ENCODE peak calls at places on chromosomes 11 and 22, in four cellular contexts. X is H1, V is SK-N-SH, Q is K562. I is an unnamed sample.

GRCh38 chr22:31230871-31231621 is 18.9 kb downstream of the LIMK2 start:
- DNase-seq in X (no peak), V (peak; percentile 37), Q (no peak), I (no peak)

GRCh38 chr11:108196901-108197300 is 25.5 kb downstream of the NPAT start:
- DNase-seq in X (no peak), V (no peak), Q (no peak), I (no peak)

GRCh38 chr11:71086687-71087258 is 165.6 kb downstream of the SHANK2 start:
- DNase-seq in X (peak; percentile 31), V (peak; percentile 73), Q (peak; percentile 30), I (peak; percentile 76)

GRCh38 chr11:19013181-19013857 is 47.2 kb downstream of the MRGPRX2 start:
- DNase-seq in X (no peak), V (no peak), Q (no peak), I (peak; percentile 46)

GRCh38 chr11:64752106-64752970 is 7.4 kb downstream of the PYGM start:
- DNase-seq in X (no peak), V (no peak), Q (no peak), I (no peak)

GRCh38 chr11:133230446-133230845 is 301.9 kb downstream of the OPCML start:
- DNase-seq in X (no peak), V (no peak), Q (no peak), I (no peak)

GRCh38 chr11:13149991-13150390 is 127.6 kb upstream of the BMAL1 start:
- DNase-seq in X (no peak), V (no peak), Q (no peak), I (no peak)

GRCh38 chr11:124898711-124899110 is 1.0 kb upstream of the ROBO4 start:
- DNase-seq in X (no peak), V (peak; percentile 20), Q (no peak), I (no peak)

GRCh38 chr11:88051386-88051785 is 123.9 kb downstream of the RAB38 start:
- DNase-seq in X (no peak), V (no peak), Q (no peak), I (no peak)

GRCh38 chr11:11267312-11267711 is 85.7 kb downstream of the CSNK2A3 start:
- DNase-seq in X (no peak), V (no peak), Q (no peak), I (no peak)

GRCh38 chr22:50157976-50158375 is 12.6 kb upstream of the PANX2 start:
- DNase-seq in X (no peak), V (no peak), Q (no peak), I (no peak)

GRCh38 chr22:45597460-45598192 is 74.0 kb upstream of the ATXN10 start:
- DNase-seq in X (no peak), V (peak; percentile 60), Q (no peak), I (no peak)

GRCh38 chr11:96878299-96879051 is 488.7 kb downstream of the JRKL start:
- DNase-seq in X (no peak), V (no peak), Q (no peak), I (no peak)

GRCh38 chr11:132177106-132177505 is 806.7 kb downstream of the NTM start:
- DNase-seq in X (no peak), V (no peak), Q (no peak), I (no peak)

GRCh38 chr11:62497132-62497915 is 49.3 kb downstream of the AHNAK start:
- DNase-seq in X (no peak), V (peak; percentile 66), Q (no peak), I (peak; percentile 43)

GRCh38 chr11:17558025-17558780 is 11.1 kb downstream of the OTOG start:
- DNase-seq in X (no peak), V (no peak), Q (no peak), I (peak; percentile 6)

GRCh38 chr11:119532551-119532950 is 109.6 kb upstream of the THY1 start:
- DNase-seq in X (no peak), V (no peak), Q (no peak), I (no peak)

GRCh38 chr11:8258289-8258688 is 5.4 kb downstream of the LMO1 start:
- DNase-seq in X (no peak), V (no peak), Q (no peak), I (no peak)

GRCh38 chr22:45164217-45165123 is 745 bp downstream of the NUP50 start:
- DNase-seq in X (no peak), V (peak; percentile 79), Q (peak; percentile 63), I (peak; percentile 36)

GRCh38 chr11:8309862-8310261 is 46.2 kb upstream of the LMO1 start:
- DNase-seq in X (no peak), V (peak; percentile 47), Q (no peak), I (no peak)

GRCh38 chr22:41770715-41771452 is 29.6 kb upstream of the CCDC134 start:
- DNase-seq in X (no peak), V (no peak), Q (no peak), I (no peak)

GRCh38 chr22:32775957-32776356 is 25.5 kb upstream of the TIMP3 start:
- DNase-seq in X (no peak), V (peak; percentile 43), Q (no peak), I (no peak)

GRCh38 chr11:97739892-97740782 is 1280.6 kb upstream of the CNTN5 start:
- DNase-seq in X (no peak), V (peak; percentile 32), Q (no peak), I (no peak)

GRCh38 chr22:50612715-50613221 is 12.2 kb downstream of the MAPK8IP2 start:
- DNase-seq in X (no peak), V (peak; percentile 89), Q (peak; percentile 87), I (peak; percentile 51)

GRCh38 chr11:100748153-100748552 is 61.1 kb downstream of the ARHGAP42 start:
- DNase-seq in X (no peak), V (no peak), Q (no peak), I (no peak)
- TF ChIP-seq USF2 in X (no peak), V (no peak), Q (no peak), I (no peak)

GRCh38 chr11:77669848-77670511 is 32.4 kb upstream of the CLNS1A start:
- DNase-seq in X (no peak), V (no peak), Q (no peak), I (no peak)
- TF ChIP-seq TEAD4 in X (no peak), V (no peak), Q (no peak), I (no peak)

GRCh38 chr11:121157756-121158155 is 56.7 kb downstream of the TECTA start:
- DNase-seq in X (no peak), V (no peak), Q (no peak), I (no peak)
- TF ChIP-seq USF2 in X (no peak), V (no peak), Q (no peak), I (no peak)

DNA sequence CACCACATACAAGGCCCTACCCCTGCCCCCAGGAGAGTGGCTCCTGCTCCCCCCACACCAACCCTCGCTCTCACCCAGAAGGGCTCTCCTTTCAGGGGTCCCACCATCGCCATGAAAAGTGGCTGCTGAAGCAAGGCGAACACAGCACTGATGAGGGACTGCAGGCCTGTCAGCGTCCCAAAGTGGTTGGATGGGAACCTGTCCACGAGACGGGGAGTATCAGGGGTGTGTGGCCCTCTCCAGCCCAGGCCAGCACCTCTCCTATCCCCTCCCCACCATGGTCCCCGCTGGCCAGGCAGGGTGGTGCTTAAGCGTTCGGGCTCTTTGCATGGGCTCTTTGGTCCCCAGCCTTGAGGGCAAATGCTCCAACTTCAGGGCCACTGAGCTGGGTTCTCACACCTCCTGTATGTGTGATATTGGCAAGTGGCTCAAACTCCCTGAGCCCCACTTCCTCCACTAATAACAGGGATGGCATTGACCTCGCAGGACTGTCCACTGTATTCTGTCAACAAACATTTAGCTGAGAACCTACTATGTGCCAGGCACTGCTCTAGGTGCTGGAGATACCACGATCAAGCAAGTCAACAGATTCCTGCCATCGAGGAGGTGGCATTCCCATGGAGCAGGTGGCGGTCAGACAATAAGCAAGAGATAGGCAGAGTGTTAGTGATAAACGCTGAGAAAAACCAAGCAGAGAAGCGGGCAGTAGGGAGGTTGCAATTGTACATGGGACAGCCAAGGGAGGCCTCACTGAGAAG is 26.9 kb downstream of the RTN4RL2 start:
- DNase-seq in X (no peak), V (no peak), Q (no peak), I (no peak)
- TF ChIP-seq TEAD4 in X (no peak), V (no peak), Q (no peak), I (no peak)

DNA sequence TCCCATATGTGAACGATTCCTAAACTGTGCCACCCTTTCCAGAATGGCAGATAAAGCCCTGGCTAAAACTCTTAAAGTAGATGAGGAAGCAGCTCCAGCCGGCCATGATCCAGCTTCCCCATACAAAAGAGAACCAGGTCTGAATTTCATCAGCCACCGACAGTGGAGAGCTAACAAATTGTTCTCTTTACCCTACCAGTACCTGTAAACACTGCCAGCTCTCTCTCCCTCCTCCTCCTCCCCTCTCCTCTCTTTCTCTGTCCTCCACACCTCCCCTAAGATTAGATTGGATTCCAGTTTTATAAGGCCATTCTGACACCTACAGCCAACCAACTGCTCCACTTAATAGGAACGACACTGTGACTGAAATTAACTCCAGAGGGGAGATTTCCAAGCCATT is 176.9 kb downstream of the DSCAML1 start:
- DNase-seq in X (no peak), V (no peak), Q (no peak), I (no peak)
- TF ChIP-seq USF2 in X (no peak), V (no peak), Q (no peak), I (no peak)

GRCh38 chr11:60785806-60786361 is 751 bp downstream of the MS4A10 start:
- DNase-seq in X (no peak), V (no peak), Q (no peak), I (no peak)
- TF ChIP-seq TEAD4 in X (no peak), V (no peak), Q (no peak), I (no peak)

DNA sequence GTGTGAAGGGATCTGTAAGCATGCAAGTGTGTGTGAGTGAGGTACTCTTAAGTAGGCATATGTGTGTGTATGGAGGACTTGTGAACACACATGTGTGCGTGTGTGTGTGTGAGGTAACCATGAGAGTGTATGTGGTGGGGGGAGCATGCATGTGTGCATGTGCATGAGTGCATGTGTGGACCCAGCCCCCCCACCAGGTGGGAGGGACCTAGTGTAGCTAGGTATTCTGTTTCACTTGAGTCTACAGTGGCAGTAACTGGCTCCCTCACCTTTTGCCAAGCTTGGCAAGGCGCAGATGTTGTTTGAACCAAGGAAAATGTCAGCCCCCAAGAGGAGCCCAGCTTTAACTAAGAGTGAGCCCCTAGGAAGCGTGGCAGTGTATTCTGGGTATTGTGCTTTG is 582.6 kb downstream of the BUD13 start:
- DNase-seq in X (no peak), V (no peak), Q (no peak), I (no peak)
- TF ChIP-seq USF2 in X (no peak), V (no peak), Q (no peak), I (no peak)

DNA sequence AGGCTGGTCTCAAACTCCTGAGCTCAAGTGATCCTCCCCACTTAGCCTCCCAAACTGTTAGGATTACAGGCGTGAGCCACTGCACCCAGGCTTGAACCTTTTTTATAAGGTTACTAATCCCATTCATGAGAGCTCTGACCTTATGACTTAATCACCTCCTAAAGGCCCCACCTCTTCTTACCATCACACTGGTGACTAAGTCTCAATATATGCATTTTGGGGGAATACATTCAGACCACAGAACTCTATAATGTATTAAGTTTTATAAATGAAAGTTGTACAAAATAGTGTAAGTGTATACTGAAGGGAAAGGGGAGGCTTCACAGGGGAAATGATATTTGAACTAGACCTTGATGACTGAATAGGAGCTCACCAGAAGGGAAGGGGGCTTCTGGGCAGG is 28.4 kb upstream of the RBFOX2 start:
- DNase-seq in X (no peak), V (no peak), Q (no peak), I (no peak)
- TF ChIP-seq TEAD4 in X (no peak), V (no peak), Q (no peak), I (no peak)

I was measured in WTC11.